ENCODE peak calls at places on chromosomes 5 and 9, in ten cellular contexts. One of them, this sample, is unnamed.

GRCh38 chr9:20043461-20043860 is 254.6 kb upstream of the SLC24A2 start:
- DNase-seq in heart right ventricle: no peak
- DNase-seq in tibial artery: no peak
- DNase-seq in tibial nerve: no peak
- DNase-seq in upper lobe of right lung: no peak
- DNase-seq in A549: no peak
- DNase-seq in uterus: no peak
- DNase-seq in neuronal stem cell: no peak
- DNase-seq in pancreas: no peak
- DNase-seq in effector memory CD4-positive, alpha-beta T cell: no peak
- DNase-seq in this sample: no peak

GRCh38 chr9:96661711-96662110 is 6.6 kb upstream of the PRXL2C start:
- DNase-seq in heart right ventricle: no peak
- DNase-seq in tibial artery: no peak
- DNase-seq in tibial nerve: no peak
- DNase-seq in upper lobe of right lung: no peak
- DNase-seq in A549: no peak
- DNase-seq in uterus: no peak
- DNase-seq in neuronal stem cell: no peak
- DNase-seq in pancreas: no peak
- DNase-seq in effector memory CD4-positive, alpha-beta T cell: no peak
- DNase-seq in this sample: no peak

GRCh38 chr5:132941331-132941730 is 22.1 kb downstream of the AFF4 start:
- DNase-seq in heart right ventricle: no peak
- DNase-seq in tibial artery: no peak
- DNase-seq in tibial nerve: no peak
- DNase-seq in upper lobe of right lung: no peak
- DNase-seq in A549: no peak
- DNase-seq in uterus: no peak
- DNase-seq in neuronal stem cell: no peak
- DNase-seq in pancreas: no peak
- DNase-seq in effector memory CD4-positive, alpha-beta T cell: no peak
- DNase-seq in this sample: no peak

GRCh38 chr5:35438786-35439185 is 178.9 kb upstream of the SPEF2 start:
- DNase-seq in heart right ventricle: no peak
- DNase-seq in tibial artery: no peak
- DNase-seq in tibial nerve: no peak
- DNase-seq in upper lobe of right lung: no peak
- DNase-seq in A549: no peak
- DNase-seq in uterus: no peak
- DNase-seq in neuronal stem cell: no peak
- DNase-seq in pancreas: no peak
- DNase-seq in effector memory CD4-positive, alpha-beta T cell: no peak
- DNase-seq in this sample: no peak

GRCh38 chr5:139668064-139668880 is 20.1 kb downstream of the CXXC5 start:
- DNase-seq in heart right ventricle: peak; percentile 57
- DNase-seq in tibial artery: no peak
- DNase-seq in tibial nerve: no peak
- DNase-seq in upper lobe of right lung: peak; percentile 75
- DNase-seq in A549: no peak
- DNase-seq in uterus: no peak
- DNase-seq in neuronal stem cell: no peak
- DNase-seq in pancreas: no peak
- DNase-seq in effector memory CD4-positive, alpha-beta T cell: peak; percentile 51
- DNase-seq in this sample: no peak

GRCh38 chr5:138603521-138603920 is 28.3 kb upstream of the HSPA9 start:
- DNase-seq in heart right ventricle: no peak
- DNase-seq in tibial artery: peak; percentile 16
- DNase-seq in tibial nerve: no peak
- DNase-seq in upper lobe of right lung: no peak
- DNase-seq in A549: no peak
- DNase-seq in uterus: no peak
- DNase-seq in neuronal stem cell: no peak
- DNase-seq in pancreas: no peak
- DNase-seq in effector memory CD4-positive, alpha-beta T cell: no peak
- DNase-seq in this sample: no peak

GRCh38 chr5:110401881-110402280 is 324.6 kb downstream of the TMEM232 start:
- DNase-seq in heart right ventricle: no peak
- DNase-seq in tibial artery: no peak
- DNase-seq in tibial nerve: no peak
- DNase-seq in upper lobe of right lung: no peak
- DNase-seq in A549: no peak
- DNase-seq in uterus: no peak
- DNase-seq in neuronal stem cell: no peak
- DNase-seq in pancreas: no peak
- DNase-seq in effector memory CD4-positive, alpha-beta T cell: no peak
- DNase-seq in this sample: no peak

GRCh38 chr5:123036391-123037103 is at the start of gene PPIC:
- DNase-seq in heart right ventricle: peak; percentile 90
- DNase-seq in tibial artery: peak; percentile 94
- DNase-seq in tibial nerve: peak; percentile 51
- DNase-seq in upper lobe of right lung: peak; percentile 96
- DNase-seq in A549: peak; percentile 90
- DNase-seq in uterus: peak; percentile 75
- DNase-seq in neuronal stem cell: peak; percentile 58
- DNase-seq in pancreas: peak; percentile 89
- DNase-seq in effector memory CD4-positive, alpha-beta T cell: no peak
- DNase-seq in this sample: no peak

GRCh38 chr5:138276402-138277054 is 2.1 kb upstream of the GFRA3 start:
- DNase-seq in heart right ventricle: no peak
- DNase-seq in tibial artery: no peak
- DNase-seq in tibial nerve: no peak
- DNase-seq in upper lobe of right lung: no peak
- DNase-seq in A549: peak; percentile 24
- DNase-seq in uterus: no peak
- DNase-seq in neuronal stem cell: no peak
- DNase-seq in pancreas: peak; percentile 27
- DNase-seq in effector memory CD4-positive, alpha-beta T cell: no peak
- DNase-seq in this sample: no peak

GRCh38 chr5:72378636-72379289 is 58.6 kb downstream of the PTCD2 start:
- DNase-seq in heart right ventricle: no peak
- DNase-seq in tibial artery: peak; percentile 78
- DNase-seq in tibial nerve: peak; percentile 65
- DNase-seq in upper lobe of right lung: no peak
- DNase-seq in A549: peak; percentile 59
- DNase-seq in uterus: no peak
- DNase-seq in neuronal stem cell: no peak
- DNase-seq in pancreas: no peak
- DNase-seq in effector memory CD4-positive, alpha-beta T cell: no peak
- DNase-seq in this sample: no peak

GRCh38 chr9:10744669-10745068 is 131.9 kb upstream of the PTPRD start:
- DNase-seq in heart right ventricle: no peak
- DNase-seq in tibial artery: no peak
- DNase-seq in tibial nerve: no peak
- DNase-seq in upper lobe of right lung: no peak
- DNase-seq in A549: no peak
- DNase-seq in uterus: no peak
- DNase-seq in neuronal stem cell: no peak
- DNase-seq in pancreas: no peak
- DNase-seq in effector memory CD4-positive, alpha-beta T cell: no peak
- DNase-seq in this sample: no peak

GRCh38 chr9:137757139-137757538 is 120.4 kb upstream of the CACNA1B start:
- DNase-seq in heart right ventricle: peak; percentile 60
- DNase-seq in tibial artery: no peak
- DNase-seq in tibial nerve: no peak
- DNase-seq in upper lobe of right lung: no peak
- DNase-seq in A549: no peak
- DNase-seq in uterus: no peak
- DNase-seq in neuronal stem cell: no peak
- DNase-seq in pancreas: peak; percentile 29
- DNase-seq in effector memory CD4-positive, alpha-beta T cell: no peak
- DNase-seq in this sample: no peak

GRCh38 chr9:125457357-125457756 is 195.7 kb downstream of the GAPVD1 start:
- DNase-seq in heart right ventricle: no peak
- DNase-seq in tibial artery: no peak
- DNase-seq in tibial nerve: no peak
- DNase-seq in upper lobe of right lung: no peak
- DNase-seq in A549: no peak
- DNase-seq in uterus: no peak
- DNase-seq in neuronal stem cell: no peak
- DNase-seq in pancreas: no peak
- DNase-seq in effector memory CD4-positive, alpha-beta T cell: no peak
- DNase-seq in this sample: no peak

GRCh38 chr9:133995012-133995896 is 3.1 kb upstream of the VAV2 start:
- DNase-seq in heart right ventricle: no peak
- DNase-seq in tibial artery: no peak
- DNase-seq in tibial nerve: no peak
- DNase-seq in upper lobe of right lung: peak; percentile 54
- DNase-seq in A549: peak; percentile 71
- DNase-seq in uterus: no peak
- DNase-seq in neuronal stem cell: no peak
- DNase-seq in pancreas: no peak
- DNase-seq in effector memory CD4-positive, alpha-beta T cell: no peak
- DNase-seq in this sample: no peak

GRCh38 chr5:100777680-100778281 is 125.3 kb downstream of the ST8SIA4 start:
- DNase-seq in heart right ventricle: no peak
- DNase-seq in tibial artery: no peak
- DNase-seq in tibial nerve: peak; percentile 61
- DNase-seq in upper lobe of right lung: no peak
- DNase-seq in A549: peak; percentile 42
- DNase-seq in uterus: no peak
- DNase-seq in neuronal stem cell: no peak
- DNase-seq in pancreas: no peak
- DNase-seq in effector memory CD4-positive, alpha-beta T cell: no peak
- DNase-seq in this sample: no peak

GRCh38 chr5:180486636-180487149 is 7.5 kb upstream of the CNOT6 start:
- DNase-seq in heart right ventricle: no peak
- DNase-seq in tibial artery: peak; percentile 13
- DNase-seq in tibial nerve: no peak
- DNase-seq in upper lobe of right lung: peak; percentile 20
- DNase-seq in A549: no peak
- DNase-seq in uterus: no peak
- DNase-seq in neuronal stem cell: no peak
- DNase-seq in pancreas: no peak
- DNase-seq in effector memory CD4-positive, alpha-beta T cell: no peak
- DNase-seq in this sample: no peak

GRCh38 chr9:19517202-19517942 is 108.6 kb downstream of the ACER2 start:
- DNase-seq in heart right ventricle: no peak
- DNase-seq in tibial artery: no peak
- DNase-seq in tibial nerve: no peak
- DNase-seq in upper lobe of right lung: no peak
- DNase-seq in A549: no peak
- DNase-seq in uterus: no peak
- DNase-seq in neuronal stem cell: no peak
- DNase-seq in pancreas: no peak
- DNase-seq in effector memory CD4-positive, alpha-beta T cell: no peak
- DNase-seq in this sample: peak; percentile 43

GRCh38 chr5:142246263-142246662 is 78.6 kb downstream of the SPRY4 start:
- DNase-seq in heart right ventricle: no peak
- DNase-seq in tibial artery: peak; percentile 86
- DNase-seq in tibial nerve: peak; percentile 8
- DNase-seq in upper lobe of right lung: no peak
- DNase-seq in A549: no peak
- DNase-seq in uterus: no peak
- DNase-seq in neuronal stem cell: no peak
- DNase-seq in pancreas: no peak
- DNase-seq in effector memory CD4-positive, alpha-beta T cell: no peak
- DNase-seq in this sample: no peak

GRCh38 chr5:139746691-139747582 is 48.7 kb upstream of the PSD2 start:
- DNase-seq in heart right ventricle: no peak
- DNase-seq in tibial artery: peak; percentile 79
- DNase-seq in tibial nerve: no peak
- DNase-seq in upper lobe of right lung: no peak
- DNase-seq in A549: no peak
- DNase-seq in uterus: no peak
- DNase-seq in neuronal stem cell: no peak
- DNase-seq in pancreas: no peak
- DNase-seq in effector memory CD4-positive, alpha-beta T cell: peak; percentile 61
- DNase-seq in this sample: no peak

GRCh38 chr5:50945139-50945538 is 278.7 kb downstream of the PARP8 start:
- DNase-seq in heart right ventricle: no peak
- DNase-seq in tibial artery: no peak
- DNase-seq in tibial nerve: no peak
- DNase-seq in upper lobe of right lung: no peak
- DNase-seq in A549: no peak
- DNase-seq in uterus: no peak
- DNase-seq in neuronal stem cell: no peak
- DNase-seq in pancreas: no peak
- DNase-seq in effector memory CD4-positive, alpha-beta T cell: no peak
- DNase-seq in this sample: no peak

GRCh38 chr9:4021621-4022213 is 278.2 kb downstream of the GLIS3 start:
- DNase-seq in heart right ventricle: no peak
- DNase-seq in tibial artery: no peak
- DNase-seq in tibial nerve: no peak
- DNase-seq in upper lobe of right lung: no peak
- DNase-seq in A549: no peak
- DNase-seq in uterus: no peak
- DNase-seq in neuronal stem cell: no peak
- DNase-seq in pancreas: no peak
- DNase-seq in effector memory CD4-positive, alpha-beta T cell: no peak
- DNase-seq in this sample: no peak

GRCh38 chr5:136058031-136058971 is 29.5 kb downstream of the TGFBI start:
- DNase-seq in heart right ventricle: no peak
- DNase-seq in tibial artery: peak; percentile 86
- DNase-seq in tibial nerve: peak; percentile 49
- DNase-seq in upper lobe of right lung: no peak
- DNase-seq in A549: peak; percentile 96
- DNase-seq in uterus: peak; percentile 83
- DNase-seq in neuronal stem cell: no peak
- DNase-seq in pancreas: peak; percentile 32
- DNase-seq in effector memory CD4-positive, alpha-beta T cell: no peak
- DNase-seq in this sample: no peak
- H3K4me3 ChIP-seq in heart right ventricle: no peak overlapping the region
- H3K4me3 ChIP-seq in tibial artery: peak overlapping the region; percentile 16
- H3K4me3 ChIP-seq in tibial nerve: no peak overlapping the region
- H3K4me3 ChIP-seq in upper lobe of right lung: no peak overlapping the region
- H3K4me3 ChIP-seq in A549: peak overlapping the region; percentile 9
- H3K4me3 ChIP-seq in uterus: no peak overlapping the region
- H3K4me3 ChIP-seq in neuronal stem cell: no peak overlapping the region
- H3K4me3 ChIP-seq in pancreas: no peak overlapping the region
- H3K4me3 ChIP-seq in effector memory CD4-positive, alpha-beta T cell: no peak overlapping the region
- H3K4me3 ChIP-seq in this sample: no peak overlapping the region

GRCh38 chr5:44199408-44199807 is 189.8 kb downstream of the FGF10 start:
- DNase-seq in heart right ventricle: no peak
- DNase-seq in tibial artery: no peak
- DNase-seq in tibial nerve: no peak
- DNase-seq in upper lobe of right lung: no peak
- DNase-seq in A549: no peak
- DNase-seq in uterus: no peak
- DNase-seq in neuronal stem cell: no peak
- DNase-seq in pancreas: no peak
- DNase-seq in effector memory CD4-positive, alpha-beta T cell: no peak
- DNase-seq in this sample: no peak
- H3K4me1 ChIP-seq in heart right ventricle: no peaks in the 10 kb centered on the region
- H3K4me1 ChIP-seq in tibial artery: no peaks in the 10 kb centered on the region
- H3K4me1 ChIP-seq in tibial nerve: no peaks in the 10 kb centered on the region
- H3K4me1 ChIP-seq in upper lobe of right lung: no peaks in the 10 kb centered on the region
- H3K4me1 ChIP-seq in A549: no peaks in the 10 kb centered on the region
- H3K4me1 ChIP-seq in uterus: no peaks in the 10 kb centered on the region
- H3K4me1 ChIP-seq in neuronal stem cell: no peaks in the 10 kb centered on the region
- H3K4me1 ChIP-seq in pancreas: no peaks in the 10 kb centered on the region
- H3K4me1 ChIP-seq in effector memory CD4-positive, alpha-beta T cell: no peaks in the 10 kb centered on the region
- H3K4me1 ChIP-seq in this sample: no peaks in the 10 kb centered on the region

GRCh38 chr5:80739487-80739886 is 84.7 kb upstream of the DHFR start:
- DNase-seq in heart right ventricle: no peak
- DNase-seq in tibial artery: no peak
- DNase-seq in tibial nerve: no peak
- DNase-seq in upper lobe of right lung: no peak
- DNase-seq in A549: no peak
- DNase-seq in uterus: no peak
- DNase-seq in neuronal stem cell: no peak
- DNase-seq in pancreas: no peak
- DNase-seq in effector memory CD4-positive, alpha-beta T cell: no peak
- DNase-seq in this sample: no peak
- H3K27ac ChIP-seq in heart right ventricle: no peak overlapping the region
- H3K27ac ChIP-seq in tibial artery: no peak overlapping the region
- H3K27ac ChIP-seq in tibial nerve: no peak overlapping the region
- H3K27ac ChIP-seq in upper lobe of right lung: no peak overlapping the region
- H3K27ac ChIP-seq in A549: no peak overlapping the region
- H3K27ac ChIP-seq in uterus: no peak overlapping the region
- H3K27ac ChIP-seq in neuronal stem cell: no peak overlapping the region
- H3K27ac ChIP-seq in pancreas: no peak overlapping the region
- H3K27ac ChIP-seq in effector memory CD4-positive, alpha-beta T cell: no peak overlapping the region
- H3K27ac ChIP-seq in this sample: no peak overlapping the region

GRCh38 chr9:89177021-89177400 is 1.6 kb downstream of the SHC3 start:
- DNase-seq in heart right ventricle: no peak
- DNase-seq in tibial artery: no peak
- DNase-seq in tibial nerve: no peak
- DNase-seq in upper lobe of right lung: no peak
- DNase-seq in A549: no peak
- DNase-seq in uterus: no peak
- DNase-seq in neuronal stem cell: no peak
- DNase-seq in pancreas: no peak
- DNase-seq in effector memory CD4-positive, alpha-beta T cell: no peak
- DNase-seq in this sample: no peak
- H3K4me3 ChIP-seq in heart right ventricle: peak overlapping the region; percentile 53
- H3K4me3 ChIP-seq in tibial artery: peak overlapping the region; percentile 53
- H3K4me3 ChIP-seq in tibial nerve: peak overlapping the region; percentile 58
- H3K4me3 ChIP-seq in upper lobe of right lung: peak overlapping the region; percentile 56
- H3K4me3 ChIP-seq in A549: no peak overlapping the region
- H3K4me3 ChIP-seq in uterus: no peak overlapping the region
- H3K4me3 ChIP-seq in neuronal stem cell: peak overlapping the region; percentile 96
- H3K4me3 ChIP-seq in pancreas: peak overlapping the region; percentile 57
- H3K4me3 ChIP-seq in effector memory CD4-positive, alpha-beta T cell: no peak overlapping the region
- H3K4me3 ChIP-seq in this sample: peak overlapping the region; percentile 46